ENCODE peak calls at places on chromosome 12, in six cellular contexts. T is uterus, Y is NB4, E is A549, G is body of pancreas, O is lower leg skin. R is an unnamed sample.

GRCh38 chr12:72272731-72273498 is 745 bp downstream of the TRHDE start:
- DNase-seq in O (no peak), T (peak), E (no peak), Y (no peak), G (peak), R (no peak)

GRCh38 chr12:113735146-113735545 is 231.0 kb downstream of the RBM19 start:
- DNase-seq in G (no peak), T (no peak), E (no peak), Y (no peak), O (no peak), R (no peak)

GRCh38 chr12:31715283-31715825 is 13.5 kb downstream of the AMN1 start:
- DNase-seq in T (no peak), O (no peak), G (no peak), Y (peak), E (no peak), R (peak)

GRCh38 chr12:15879413-15879812 is 2.8 kb upstream of the STRAP start:
- DNase-seq in E (no peak), Y (no peak), G (no peak), O (no peak), T (no peak), R (no peak)

GRCh38 chr12:22318122-22318737 is 16.3 kb downstream of the ST8SIA1 start:
- DNase-seq in O (no peak), T (no peak), Y (peak), E (no peak), G (no peak), R (no peak)

GRCh38 chr12:116784238-116784612 is 46.1 kb downstream of the RNFT2 start:
- DNase-seq in E (peak), O (no peak), T (no peak), Y (peak), G (no peak), R (peak)

GRCh38 chr12:14840616-14841015 is 2.7 kb downstream of the ART4 start:
- DNase-seq in Y (no peak), T (no peak), G (no peak), E (no peak), O (no peak), R (no peak)

GRCh38 chr12:130401703-130402102 is 64.0 kb downstream of the PIWIL1 start:
- DNase-seq in E (peak), T (no peak), Y (peak), O (no peak), G (no peak), R (no peak)

GRCh38 chr12:106760184-106760531 is 14.3 kb upstream of the RIC8B start:
- DNase-seq in O (no peak), G (no peak), Y (peak), E (no peak), T (no peak), R (no peak)

GRCh38 chr12:57765003-57765697 is 1.7 kb downstream of the CYP27B1 start:
- DNase-seq in E (peak), G (peak), O (peak), T (no peak), Y (peak), R (peak)

GRCh38 chr12:57154076-57154475 is 6.7 kb upstream of the LRP1-AS start:
- DNase-seq in O (no peak), T (no peak), G (no peak), Y (no peak), E (no peak), R (no peak)

GRCh38 chr12:123971770-123972447 is 722 bp downstream of the CCDC92 start:
- DNase-seq in T (peak), E (peak), Y (peak), O (peak), G (peak), R (peak)

GRCh38 chr12:55830601-55831406 is 1.4 kb upstream of the DNAJC14 start:
- DNase-seq in O (peak), Y (peak), E (peak), G (peak), T (peak), R (peak)
- TF ChIP-seq POLR2A in O (no peak), Y (no peak), E (peak), G (no peak), T (peak), R (peak)

GRCh38 chr12:47705571-47706425 is at the start of gene RPAP3:
- DNase-seq in E (peak), T (peak), O (peak), G (peak), Y (peak), R (peak)
- TF ChIP-seq POLR2A in E (peak), T (peak), O (peak), G (peak), Y (peak), R (peak)

GRCh38 chr12:77065361-77066204 is at the start of gene E2F7:
- DNase-seq in E (peak), G (peak), Y (peak), T (peak), O (peak), R (peak)
- TF ChIP-seq POLR2A in E (peak), G (no peak), Y (no peak), T (peak), O (no peak), R (peak)

GRCh38 chr12:46357438-46358324 is 14.9 kb downstream of the SLC38A2 start:
- DNase-seq in O (no peak), Y (peak), E (no peak), T (no peak), G (no peak), R (peak)
- TF ChIP-seq POLR2A in O (no peak), Y (peak), E (no peak), T (no peak), G (no peak), R (peak)

GRCh38 chr12:6831021-6831420 is 2.8 kb downstream of the P3H3 start:
- DNase-seq in E (no peak), T (no peak), Y (no peak), G (no peak), O (no peak), R (no peak)

GRCh38 chr12:6827982-6828670 is at the start of gene P3H3:
- DNase-seq in E (peak), T (peak), O (peak), G (no peak), Y (peak), R (no peak)

GRCh38 chr12:6828671-6829531 is 694 bp downstream of the P3H3 start:
- DNase-seq in E (no peak), T (peak), G (peak), O (peak), Y (peak), R (no peak)

GRCh38 chr12:6830286-6830892 is 2.2 kb downstream of the P3H3 start:
- DNase-seq in G (no peak), O (no peak), E (no peak), T (no peak), Y (no peak), R (no peak)

DNA sequence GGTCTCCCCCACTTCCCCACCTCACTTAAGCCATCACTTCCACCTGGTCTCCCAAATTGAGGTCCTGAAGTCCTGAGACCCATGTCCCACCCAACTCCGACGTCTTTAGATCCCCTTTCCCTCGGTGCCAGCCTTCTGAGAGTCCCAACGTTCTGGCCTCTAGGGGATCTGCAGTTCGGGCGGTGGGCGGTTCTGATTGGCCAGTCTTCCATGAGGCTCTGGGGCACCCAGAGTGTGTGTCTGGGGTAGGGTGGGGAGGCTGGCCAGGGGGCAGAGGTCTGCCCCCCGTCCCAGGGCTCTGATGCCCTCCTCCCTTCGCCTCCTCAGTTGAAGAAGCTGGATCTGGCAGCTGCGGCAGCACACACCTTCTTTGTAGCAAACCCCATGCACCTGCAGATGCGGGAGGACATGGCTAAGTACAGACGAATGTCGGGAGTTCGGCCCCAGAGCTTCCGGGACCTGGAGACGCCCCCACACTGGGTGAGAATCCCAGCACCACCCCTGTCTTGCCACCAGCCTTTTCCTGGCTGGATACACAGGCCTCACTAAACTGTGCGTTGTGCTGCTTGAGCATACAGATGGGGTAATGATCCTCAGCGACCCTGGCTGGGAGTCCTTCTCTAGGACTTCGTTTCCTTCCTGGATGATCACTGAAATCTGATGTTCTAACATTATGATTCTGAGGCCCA is 1.5 kb downstream of the P3H3 start:
- DNase-seq in G (peak), E (peak), Y (no peak), O (peak), T (no peak), R (no peak)
- TF ChIP-seq POLR2A in G (no peak), E (peak), Y (no peak), O (no peak), T (no peak), R (no peak)

DNA sequence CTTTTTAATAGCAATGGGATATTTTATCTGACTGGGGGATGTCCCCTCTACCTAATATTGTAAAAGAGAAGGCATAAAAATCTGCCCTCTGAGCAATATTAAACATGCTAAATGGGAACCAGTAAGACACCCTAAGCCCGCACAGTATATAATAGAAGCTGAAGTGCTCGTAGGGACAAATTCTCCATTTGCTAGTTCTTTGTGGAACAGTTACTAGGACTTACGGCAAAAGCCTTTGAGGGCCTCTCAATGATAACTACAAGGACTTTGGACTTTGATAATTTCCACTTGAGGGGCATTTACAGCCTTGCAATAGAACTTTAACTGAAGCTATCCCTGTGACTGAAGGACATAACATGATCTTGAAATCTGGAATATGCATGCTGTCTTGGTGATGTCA is 111.5 kb upstream of the IFNG-AS1 start:
- DNase-seq in Y (no peak), G (no peak), O (no peak), T (no peak), E (no peak), R (no peak)
- TF ChIP-seq POLR2A in Y (no peak), G (no peak), O (no peak), T (no peak), E (no peak), R (no peak)

DNA sequence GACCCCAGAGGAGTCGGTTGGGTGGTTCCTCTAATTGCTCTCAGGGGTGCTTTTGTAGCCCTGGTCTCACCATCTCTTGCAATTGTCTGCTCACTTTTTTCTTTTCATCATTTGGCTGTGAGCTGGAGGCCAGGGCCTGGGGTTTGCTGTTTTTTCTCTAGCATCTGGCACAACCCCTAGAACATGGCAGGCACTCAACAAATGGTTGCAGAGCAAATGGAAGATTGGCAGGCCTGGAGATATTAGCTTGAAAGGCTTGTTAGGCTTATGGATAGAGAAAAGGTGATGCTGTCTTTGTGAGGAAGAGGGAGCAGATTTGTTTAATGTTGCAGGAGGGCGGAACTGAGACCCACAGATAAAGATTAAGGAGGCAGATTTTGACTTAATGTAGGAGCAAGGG is 47.0 kb downstream of the GALNT8 start:
- DNase-seq in T (no peak), O (no peak), G (no peak), Y (no peak), E (no peak), R (no peak)
- TF ChIP-seq POLR2A in T (no peak), O (no peak), G (no peak), Y (no peak), E (no peak), R (no peak)

GRCh38 chr12:95942532-95943230 is at the start of gene CCDC38:
- DNase-seq in Y (peak), E (peak), T (peak), O (peak), G (peak), R (peak)
- TF ChIP-seq POLR2A in Y (peak), E (peak), T (no peak), O (no peak), G (peak), R (peak)

DNA sequence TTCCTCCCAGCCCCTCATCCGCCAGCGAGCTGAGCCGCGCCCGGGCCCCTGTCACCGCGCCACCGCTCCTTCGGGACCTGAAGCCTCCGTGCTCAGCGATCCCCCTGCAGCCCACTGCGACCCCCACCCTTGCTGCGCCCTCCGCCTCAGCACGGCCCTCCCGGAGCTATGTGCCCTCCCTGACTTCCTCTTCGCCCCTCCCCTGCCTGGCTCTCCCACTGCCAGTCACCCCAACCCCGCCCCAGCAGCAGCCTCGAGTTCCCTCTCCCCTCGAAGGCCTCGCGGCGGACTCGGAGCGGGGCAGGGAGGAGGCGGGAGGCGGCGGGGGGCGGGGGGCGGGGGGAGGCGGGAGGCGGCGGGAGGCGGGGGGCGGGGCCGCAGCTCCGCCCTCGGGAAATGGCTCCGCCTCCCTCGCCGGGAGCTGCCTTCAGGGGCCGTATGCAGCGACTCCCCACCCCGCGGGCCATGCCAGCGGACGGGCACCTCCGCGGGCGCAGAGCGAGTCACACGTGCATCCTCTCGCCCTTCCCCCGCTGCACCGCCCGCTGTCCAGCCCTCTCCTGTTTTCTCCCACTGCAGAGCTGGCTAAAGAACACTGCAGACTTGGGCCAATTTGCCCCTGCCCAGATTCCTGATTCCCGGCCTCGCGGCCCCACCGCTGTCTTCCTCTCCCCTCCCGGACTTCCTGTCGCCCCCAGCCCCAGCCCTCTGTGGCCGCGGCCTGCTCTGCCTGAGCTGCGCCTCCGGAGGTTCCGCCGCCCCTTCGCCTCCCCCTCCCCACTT is 29.1 kb upstream of the ADIPOR2 start:
- DNase-seq in G (peak), Y (peak), E (peak), O (peak), T (peak), R (peak)
- TF ChIP-seq POLR2A in G (peak), Y (peak), E (peak), O (no peak), T (peak), R (peak)

R was measured in erythroblast.